ENCODE peak calls at places on chromosomes 13 and 19, in nine cellular contexts. S, V, K, W, E, C, M, D and T are unnamed samples. For H3K9me3 and H3K27me3, the result is how much of the 10 kb centered on the place peaks cover.

GRCh38 chr19:3366761-3367571 is 583 bp downstream of the NFIC start:
- DNase-seq in V (peak), S (peak), K (no peak), W (peak), C (peak), M (peak), E (peak), D (no peak), T (peak)

GRCh38 chr19:5334366-5334739 is 6.3 kb downstream of the PTPRS start:
- DNase-seq in D (no peak), E (no peak), W (no peak), V (no peak), M (no peak), C (no peak), K (no peak), S (no peak), T (no peak)

GRCh38 chr19:996051-996838 is 4.0 kb upstream of the GRIN3B start:
- DNase-seq in K (peak), S (peak), E (peak), V (peak), D (peak), C (no peak), M (peak), W (no peak), T (peak)

GRCh38 chr19:6297202-6297601 is 17.4 kb upstream of the MLLT1 start:
- DNase-seq in K (no peak), W (no peak), D (no peak), S (no peak), M (no peak), V (no peak), C (no peak), E (no peak), T (peak)

GRCh38 chr19:48386981-48387380 is 4.4 kb downstream of the KDELR1 start:
- DNase-seq in K (no peak), E (no peak), S (no peak), C (no peak), D (no peak), W (no peak), M (no peak), V (no peak), T (no peak)

GRCh38 chr13:32019612-32020233 is 11.9 kb upstream of the FRY start:
- DNase-seq in S (peak), V (peak), K (peak), C (no peak), E (peak), M (peak), D (no peak), W (no peak), T (peak)

GRCh38 chr19:12937243-12938053 is 961 bp upstream of the CALR start:
- DNase-seq in V (no peak), S (peak), M (peak), C (peak), W (no peak), E (peak), K (no peak), D (peak), T (peak)

GRCh38 chr13:38826182-38826813 is 139.4 kb downstream of the FREM2 start:
- DNase-seq in K (no peak), M (no peak), E (no peak), V (no peak), D (no peak), C (no peak), S (no peak), W (no peak), T (peak)

GRCh38 chr19:3075605-3076431 is 13.5 kb upstream of the TLE5 start:
- DNase-seq in C (no peak), V (peak), M (peak), D (peak), S (peak), E (peak), W (no peak), K (peak), T (peak)

GRCh38 chr19:927044-927706 is 1.3 kb downstream of the ARID3A start:
- DNase-seq in S (peak), M (peak), D (peak), C (peak), V (peak), E (no peak), W (peak), K (peak), T (peak)

GRCh38 chr13:92842145-92842544 is 384.5 kb upstream of the GPC6 start:
- DNase-seq in S (no peak), D (no peak), W (no peak), V (peak), K (no peak), C (no peak), M (no peak), E (no peak), T (no peak)

GRCh38 chr19:15372891-15373301 is 6.7 kb downstream of the AKAP8 start:
- DNase-seq in W (no peak), E (no peak), V (no peak), K (no peak), D (no peak), S (no peak), M (no peak), C (peak), T (no peak)

GRCh38 chr19:18112989-18113478 is 15.5 kb downstream of the MAST3 start:
- DNase-seq in C (peak), V (peak), E (peak), W (peak), K (peak), S (peak), D (peak), M (peak), T (peak)

GRCh38 chr13:100464006-100464405 is 124.6 kb downstream of the GGACT start:
- DNase-seq in V (peak), W (no peak), D (no peak), M (no peak), K (no peak), C (no peak), E (no peak), S (no peak), T (no peak)

GRCh38 chr13:29810145-29810742 is 40.2 kb downstream of the UBL3 start:
- DNase-seq in K (no peak), E (no peak), D (no peak), W (no peak), S (no peak), M (no peak), C (no peak), V (peak), T (no peak)

GRCh38 chr13:101767096-101767495 is 314.6 kb downstream of the ITGBL1 start:
- DNase-seq in E (no peak), K (no peak), D (no peak), W (no peak), S (no peak), M (no peak), V (no peak), C (no peak), T (no peak)

GRCh38 chr13:61664821-61665705 is 249.4 kb upstream of the PCDH20 start:
- DNase-seq in E (no peak), D (peak), M (no peak), V (peak), S (no peak), W (no peak), C (no peak), K (no peak), T (no peak)

GRCh38 chr13:98325724-98326123 is 148.7 kb upstream of the RNF113B start:
- DNase-seq in K (no peak), V (no peak), W (no peak), S (no peak), D (no peak), E (no peak), M (no peak), C (no peak), T (no peak)

DNA sequence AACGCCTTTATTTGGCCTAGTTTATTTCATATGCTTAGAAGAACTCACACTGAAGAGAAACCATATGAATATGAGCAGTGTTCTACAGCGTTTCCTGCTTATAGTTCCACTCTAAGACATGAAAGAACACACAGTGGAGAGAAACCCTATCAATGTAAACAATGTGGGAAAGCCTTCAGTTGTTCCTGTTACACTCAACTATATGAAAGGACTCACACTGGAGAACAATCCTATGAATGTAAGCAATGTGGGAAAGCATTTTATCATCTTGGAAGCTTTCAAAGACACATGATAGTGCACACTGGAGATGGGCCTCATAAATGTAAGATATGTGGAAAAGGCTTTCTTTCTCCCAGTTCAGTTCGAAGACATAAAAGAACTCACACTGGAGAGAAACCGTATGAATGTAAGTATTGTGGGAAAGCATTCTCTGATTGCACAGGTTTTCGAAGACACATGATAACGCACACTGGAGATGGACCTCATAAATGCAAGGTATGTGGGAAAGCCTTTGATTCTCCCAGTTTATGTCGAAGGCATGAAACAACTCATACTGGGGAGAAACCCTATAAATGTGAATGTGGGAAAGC is 13.7 kb downstream of the ZNF441 start:
- DNase-seq in D (no peak), M (no peak), W (no peak), C (no peak), E (no peak), K (no peak), S (no peak), V (no peak), T (no peak)
- H3K9me3 ChIP-seq in D (half or more), M (half or more), W (half or more), C (under half), E (under half), K (under half), S (under half), V (under half), T (under half)

GRCh38 chr19:13962738-13963602 is 10.7 kb downstream of the DCAF15 start:
- DNase-seq in E (no peak), W (no peak), M (no peak), K (no peak), D (no peak), C (peak), V (peak), S (no peak), T (peak)

GRCh38 chr19:13961826-13962737 is 9.8 kb downstream of the DCAF15 start:
- DNase-seq in D (no peak), E (no peak), S (no peak), M (no peak), K (no peak), C (peak), W (no peak), V (peak), T (peak)

GRCh38 chr19:13964776-13965175 is 12.5 kb downstream of the DCAF15 start:
- DNase-seq in S (no peak), C (no peak), E (no peak), D (no peak), W (no peak), K (no peak), V (no peak), M (no peak), T (no peak)

GRCh38 chr19:13965377-13965896 is 13.1 kb downstream of the DCAF15 start:
- DNase-seq in K (no peak), C (no peak), W (no peak), D (no peak), S (no peak), E (no peak), V (no peak), M (no peak), T (no peak)

GRCh38 chr19:13963603-13964105 is 11.3 kb downstream of the DCAF15 start:
- DNase-seq in M (no peak), E (no peak), W (no peak), D (no peak), C (no peak), S (no peak), V (no peak), K (no peak), T (no peak)
- H3K4me3 ChIP-seq in M (no peak), E (no peak), W (no peak), D (no peak), C (no peak), S (no peak), V (no peak), K (no peak), T (no peak)

GRCh38 chr19:23381114-23381513 is 14.2 kb downstream of the ZNF91 start:
- DNase-seq in K (no peak), E (no peak), V (no peak), C (no peak), S (no peak), D (no peak), M (no peak), W (no peak), T (no peak)

GRCh38 chr19:23382955-23383354 is 12.3 kb downstream of the ZNF91 start:
- DNase-seq in M (no peak), S (no peak), K (no peak), D (no peak), C (no peak), V (no peak), E (no peak), W (no peak), T (no peak)

GRCh38 chr19:23378948-23379347 is 16.3 kb downstream of the ZNF91 start:
- DNase-seq in K (no peak), M (no peak), W (no peak), V (no peak), C (no peak), E (no peak), D (no peak), S (no peak), T (no peak)

GRCh38 chr19:23377276-23377675 is 18.0 kb downstream of the ZNF91 start:
- DNase-seq in M (no peak), S (no peak), E (no peak), D (no peak), W (no peak), K (no peak), V (no peak), C (no peak), T (no peak)
- H3K27me3 ChIP-seq in M (under half), S (under half), E (under half), D (under half), W (under half), K (under half), V (under half), C (under half), T (under half)

GRCh38 chr19:44277331-44277730 is 17.6 kb downstream of the ZNF233 start:
- DNase-seq in S (no peak), E (no peak), W (no peak), V (no peak), C (no peak), K (no peak), D (no peak), M (no peak), T (no peak)

GRCh38 chr19:44278181-44278690 is 18.6 kb downstream of the ZNF233 start:
- DNase-seq in E (no peak), M (no peak), D (no peak), V (no peak), S (no peak), W (no peak), K (no peak), C (no peak), T (no peak)

GRCh38 chr19:44284968-44285367 is 19.9 kb downstream of the ZNF235 start:
- DNase-seq in V (no peak), S (no peak), W (no peak), C (no peak), K (no peak), D (no peak), E (no peak), M (no peak), T (no peak)

GRCh38 chr19:44280916-44281315 is 21.2 kb downstream of the ZNF233 start:
- DNase-seq in S (no peak), M (no peak), K (no peak), W (no peak), C (no peak), D (no peak), E (no peak), V (no peak), T (no peak)

GRCh38 chr19:44282846-44283245 is 22.0 kb downstream of the ZNF235 start:
- DNase-seq in E (no peak), C (no peak), W (no peak), M (no peak), S (no peak), V (no peak), D (no peak), K (no peak), T (no peak)
- H3K9me3 ChIP-seq in E (under half), C (under half), W (half or more), M (under half), S (under half), V (under half), D (half or more), K (under half), T (under half)